ENCODE peak calls at places on chromosome 20, in eight cellular contexts. E is BJ, S is NCI-H1417 treated with DMSO at 0.1 percent for 48 hours, R is DMS 273 treated with DMSO at 0.1 percent for 48 hours, C is iris pigment epithelial cell, I is mesenchymal stem cell, N is neural crest cell, V is AG09309. B is an unnamed sample.

GRCh38 chr20:57381596-57382503 is 9.3 kb upstream of the RBM38 start:
- DNase-seq in V (peak; percentile 31), N (peak; percentile 89), I (peak; percentile 68), S (no peak), C (peak; percentile 65), E (peak; percentile 16), R (peak; percentile 26), B (peak; percentile 15)

GRCh38 chr20:33828912-33829560 is 17.9 kb downstream of the CHMP4B start:
- DNase-seq in V (no peak), R (peak; percentile 22), S (no peak), N (no peak), I (peak; percentile 56), E (no peak), C (peak; percentile 26), B (no peak)

GRCh38 chr20:47124235-47124717 is 229.6 kb downstream of the EYA2 start:
- DNase-seq in R (no peak), I (no peak), E (no peak), N (no peak), C (peak; percentile 28), S (no peak), V (no peak), B (no peak)

GRCh38 chr20:37573626-37574198 is 46.0 kb upstream of the BLCAP start:
- DNase-seq in E (no peak), C (no peak), V (no peak), R (no peak), I (no peak), S (no peak), N (no peak), B (no peak)

GRCh38 chr20:7883309-7883708 is 56.9 kb downstream of the HAO1 start:
- DNase-seq in V (no peak), R (no peak), C (no peak), N (no peak), S (no peak), E (no peak), I (no peak), B (no peak)

GRCh38 chr20:57027752-57028151 is 238.7 kb downstream of the BMP7 start:
- DNase-seq in I (no peak), R (no peak), C (no peak), N (no peak), S (no peak), V (no peak), E (no peak), B (no peak)

GRCh38 chr20:54061106-54061881 is 9.1 kb downstream of the BCAS1 start:
- DNase-seq in E (no peak), S (no peak), R (no peak), V (peak; percentile 63), N (no peak), C (peak; percentile 11), I (peak; percentile 24), B (peak; percentile 88)

GRCh38 chr20:44886276-44886671 is 769 bp downstream of the YWHAB start:
- DNase-seq in S (no peak), R (no peak), V (no peak), N (no peak), I (peak; percentile 24), E (no peak), C (no peak), B (no peak)

GRCh38 chr20:44019638-44020335 is 105.1 kb downstream of the TOX2 start:
- DNase-seq in E (no peak), N (no peak), I (peak; percentile 31), V (no peak), R (no peak), S (no peak), C (peak; percentile 57), B (no peak)

GRCh38 chr20:48283470-48284110 is 498.3 kb upstream of the SULF2 start:
- DNase-seq in S (no peak), R (no peak), I (no peak), N (no peak), E (peak; percentile 69), C (peak; percentile 99), V (peak; percentile 85), B (peak; percentile 100)

GRCh38 chr20:62330576-62331317 is 27.9 kb downstream of the ADRM1 start:
- DNase-seq in C (no peak), I (no peak), E (no peak), N (no peak), S (no peak), V (no peak), R (no peak), B (no peak)

GRCh38 chr20:46230811-46231282 is 77.5 kb downstream of the CDH22 start:
- DNase-seq in N (peak; percentile 37), R (no peak), S (no peak), V (no peak), C (peak; percentile 43), I (peak; percentile 34), E (no peak), B (no peak)

GRCh38 chr20:15236812-15237211 is 899.4 kb upstream of the FLRT3 start:
- DNase-seq in C (peak; percentile 38), I (peak; percentile 60), N (peak; percentile 19), R (peak; percentile 43), S (no peak), V (no peak), E (no peak), B (peak; percentile 20)

GRCh38 chr20:57194154-57194553 is 72.3 kb downstream of the BMP7 start:
- DNase-seq in V (no peak), I (no peak), R (no peak), N (no peak), C (no peak), S (no peak), E (no peak), B (no peak)

GRCh38 chr20:16927031-16927430 is 178.9 kb downstream of the OTOR start:
- DNase-seq in S (no peak), R (no peak), N (no peak), C (no peak), V (no peak), I (no peak), E (no peak), B (no peak)

GRCh38 chr20:62864207-62864606 is 2.6 kb upstream of the TCFL5 start:
- DNase-seq in C (no peak), N (no peak), V (no peak), S (no peak), I (no peak), R (no peak), E (no peak), B (no peak)